ENCODE peak calls at places on chromosomes 6 and 20, in six cellular contexts. One of them, this sample, is unnamed.

GRCh38 chr6:158688860-158689259 is 39.0 kb downstream of the SYTL3 start:
- DNase-seq in naive thymus-derived CD4-positive, alpha-beta T cell: no peak
- DNase-seq in iris pigment epithelial cell: peak; percentile 49
- DNase-seq in upper lobe of left lung: no peak
- DNase-seq in ureter: no peak
- DNase-seq in glomerular endothelial cell: no peak
- DNase-seq in this sample: no peak

GRCh38 chr20:24359306-24359705 is 110.1 kb upstream of the SYNDIG1 start:
- DNase-seq in naive thymus-derived CD4-positive, alpha-beta T cell: no peak
- DNase-seq in iris pigment epithelial cell: no peak
- DNase-seq in upper lobe of left lung: no peak
- DNase-seq in ureter: no peak
- DNase-seq in glomerular endothelial cell: no peak
- DNase-seq in this sample: no peak

GRCh38 chr6:32779036-32779435 is 15.7 kb upstream of the HLA-DQB2 start:
- DNase-seq in naive thymus-derived CD4-positive, alpha-beta T cell: no peak
- DNase-seq in iris pigment epithelial cell: no peak
- DNase-seq in upper lobe of left lung: no peak
- DNase-seq in ureter: no peak
- DNase-seq in glomerular endothelial cell: no peak
- DNase-seq in this sample: no peak

GRCh38 chr6:139473731-139474130 is 99.3 kb upstream of the CITED2 start:
- DNase-seq in naive thymus-derived CD4-positive, alpha-beta T cell: no peak
- DNase-seq in iris pigment epithelial cell: peak; percentile 24
- DNase-seq in upper lobe of left lung: no peak
- DNase-seq in ureter: no peak
- DNase-seq in glomerular endothelial cell: no peak
- DNase-seq in this sample: peak; percentile 50

GRCh38 chr6:158071121-158072082 is 89.7 kb downstream of the SYNJ2 start:
- DNase-seq in naive thymus-derived CD4-positive, alpha-beta T cell: no peak
- DNase-seq in iris pigment epithelial cell: no peak
- DNase-seq in upper lobe of left lung: no peak
- DNase-seq in ureter: no peak
- DNase-seq in glomerular endothelial cell: no peak
- DNase-seq in this sample: no peak

GRCh38 chr20:20452254-20452676 is 84.4 kb downstream of the INSM1 start:
- DNase-seq in naive thymus-derived CD4-positive, alpha-beta T cell: peak; percentile 30
- DNase-seq in iris pigment epithelial cell: peak; percentile 63
- DNase-seq in upper lobe of left lung: peak; percentile 65
- DNase-seq in ureter: peak; percentile 57
- DNase-seq in glomerular endothelial cell: peak; percentile 29
- DNase-seq in this sample: no peak

GRCh38 chr6:106241498-106241897 is 84.1 kb downstream of the ATG5 start:
- DNase-seq in naive thymus-derived CD4-positive, alpha-beta T cell: no peak
- DNase-seq in iris pigment epithelial cell: no peak
- DNase-seq in upper lobe of left lung: no peak
- DNase-seq in ureter: no peak
- DNase-seq in glomerular endothelial cell: no peak
- DNase-seq in this sample: no peak

GRCh38 chr6:88492824-88493223 is 326.7 kb upstream of the CNR1 start:
- DNase-seq in naive thymus-derived CD4-positive, alpha-beta T cell: no peak
- DNase-seq in iris pigment epithelial cell: peak; percentile 54
- DNase-seq in upper lobe of left lung: no peak
- DNase-seq in ureter: no peak
- DNase-seq in glomerular endothelial cell: peak; percentile 12
- DNase-seq in this sample: peak; percentile 19

GRCh38 chr20:63890201-63890576 is 4.7 kb upstream of the DNAJC5 start:
- DNase-seq in naive thymus-derived CD4-positive, alpha-beta T cell: no peak
- DNase-seq in iris pigment epithelial cell: peak; percentile 53
- DNase-seq in upper lobe of left lung: no peak
- DNase-seq in ureter: no peak
- DNase-seq in glomerular endothelial cell: no peak
- DNase-seq in this sample: no peak

GRCh38 chr20:5841492-5841891 is 91.3 kb downstream of the SHLD1 start:
- DNase-seq in naive thymus-derived CD4-positive, alpha-beta T cell: no peak
- DNase-seq in iris pigment epithelial cell: no peak
- DNase-seq in upper lobe of left lung: no peak
- DNase-seq in ureter: no peak
- DNase-seq in glomerular endothelial cell: no peak
- DNase-seq in this sample: no peak

GRCh38 chr6:3755637-3756515 is 4.4 kb upstream of the PXDC1 start:
- DNase-seq in naive thymus-derived CD4-positive, alpha-beta T cell: no peak
- DNase-seq in iris pigment epithelial cell: no peak
- DNase-seq in upper lobe of left lung: no peak
- DNase-seq in ureter: no peak
- DNase-seq in glomerular endothelial cell: no peak
- DNase-seq in this sample: no peak

This sample was measured in erythroblast.